ENCODE peak calls at places on chromosomes 6 and 20, in nine cellular contexts. F, X, Y, D, T, Q, V, O and C are unnamed samples.

GRCh38 chr6:32622545-32623401 is 14.4 kb upstream of the HLA-DQA1 start:
- DNase-seq in F (peak), X (peak), Y (no peak), D (peak), T (peak), Q (peak), V (peak), O (peak), C (peak)

GRCh38 chr6:45327956-45328522 is at the start of gene RUNX2:
- DNase-seq in F (no peak), X (no peak), Y (no peak), D (peak), T (peak), Q (no peak), V (no peak), O (peak), C (no peak)

GRCh38 chr6:147283460-147283859 is 79.2 kb downstream of the STXBP5 start:
- DNase-seq in F (no peak), X (no peak), Y (no peak), D (peak), T (peak), Q (no peak), V (no peak), O (peak), C (no peak)

GRCh38 chr20:39190666-39191570 is 228.8 kb downstream of the DHX35 start:
- DNase-seq in F (no peak), X (no peak), Y (peak), D (no peak), T (peak), Q (no peak), V (no peak), O (no peak), C (no peak)

GRCh38 chr6:166862287-166862977 is 93.9 kb downstream of the RNASET2 start:
- DNase-seq in F (peak), X (no peak), Y (peak), D (no peak), T (no peak), Q (peak), V (peak), O (no peak), C (peak)

GRCh38 chr6:121890307-121890910 is 455.0 kb downstream of the GJA1 start:
- DNase-seq in F (no peak), X (no peak), Y (no peak), D (no peak), T (no peak), Q (no peak), V (no peak), O (no peak), C (no peak)

GRCh38 chr6:146914563-146915483 is 289.4 kb upstream of the STXBP5 start:
- DNase-seq in F (peak), X (no peak), Y (no peak), D (peak), T (peak), Q (no peak), V (no peak), O (peak), C (no peak)

GRCh38 chr20:1934578-1935573 is 39.7 kb downstream of the SIRPA start:
- DNase-seq in F (peak), X (no peak), Y (no peak), D (peak), T (peak), Q (no peak), V (no peak), O (no peak), C (no peak)

GRCh38 chr20:25510202-25510601 is 75.1 kb downstream of the NINL start:
- DNase-seq in F (no peak), X (no peak), Y (peak), D (no peak), T (no peak), Q (no peak), V (no peak), O (no peak), C (no peak)

GRCh38 chr6:57064809-57065208 is 18.3 kb downstream of the KIAA1586 start:
- DNase-seq in F (no peak), X (no peak), Y (no peak), D (peak), T (peak), Q (no peak), V (no peak), O (no peak), C (no peak)

GRCh38 chr6:158033751-158034702 is 52.4 kb downstream of the SYNJ2 start:
- DNase-seq in F (no peak), X (no peak), Y (no peak), D (no peak), T (no peak), Q (no peak), V (no peak), O (no peak), C (no peak)

GRCh38 chr6:149313070-149313469 is 4.4 kb upstream of the TAB2 start:
- DNase-seq in F (no peak), X (no peak), Y (no peak), D (no peak), T (no peak), Q (no peak), V (no peak), O (no peak), C (no peak)

GRCh38 chr6:89873721-89874120 is 20.5 kb upstream of the GJA10 start:
- DNase-seq in F (no peak), X (no peak), Y (no peak), D (no peak), T (no peak), Q (no peak), V (no peak), O (no peak), C (no peak)

GRCh38 chr20:63224272-63225081 is 8.5 kb upstream of the YTHDF1 start:
- DNase-seq in F (peak), X (no peak), Y (peak), D (peak), T (no peak), Q (no peak), V (no peak), O (no peak), C (no peak)

GRCh38 chr20:2751868-2752630 is 48.4 kb downstream of the CPXM1 start:
- DNase-seq in F (no peak), X (peak), Y (peak), D (no peak), T (no peak), Q (no peak), V (peak), O (no peak), C (peak)

GRCh38 chr20:25046181-25046641 is 11.7 kb downstream of the ACSS1 start:
- DNase-seq in F (no peak), X (no peak), Y (no peak), D (no peak), T (no peak), Q (no peak), V (no peak), O (no peak), C (no peak)

GRCh38 chr6:170258395-170258794 is 32.5 kb downstream of the DLL1 start:
- DNase-seq in F (no peak), X (no peak), Y (no peak), D (no peak), T (no peak), Q (no peak), V (no peak), O (no peak), C (no peak)

GRCh38 chr20:45138451-45139300 is 14.4 kb upstream of the WFDC12 start:
- DNase-seq in F (peak), X (peak), Y (peak), D (no peak), T (no peak), Q (peak), V (peak), O (no peak), C (peak)

GRCh38 chr6:107304421-107305025 is 154.8 kb downstream of the PDSS2 start:
- DNase-seq in F (no peak), X (no peak), Y (no peak), D (peak), T (peak), Q (no peak), V (no peak), O (no peak), C (no peak)

GRCh38 chr6:81531869-81532561 is 220.5 kb downstream of the TENT5A start:
- DNase-seq in F (no peak), X (peak), Y (no peak), D (peak), T (no peak), Q (no peak), V (no peak), O (no peak), C (no peak)

GRCh38 chr6:134295953-134296553 is 21.9 kb downstream of the SGK1 start:
- DNase-seq in F (no peak), X (peak), Y (no peak), D (peak), T (peak), Q (no peak), V (peak), O (peak), C (peak)

GRCh38 chr6:161750677-161751076 is 476.8 kb upstream of the AGPAT4 start:
- DNase-seq in F (no peak), X (no peak), Y (no peak), D (no peak), T (no peak), Q (no peak), V (no peak), O (no peak), C (no peak)

GRCh38 chr20:47303736-47304135 is 52.8 kb downstream of the ZMYND8 start:
- DNase-seq in F (no peak), X (no peak), Y (no peak), D (no peak), T (no peak), Q (no peak), V (no peak), O (no peak), C (no peak)

GRCh38 chr6:87139236-87139635 is 16.1 kb upstream of the ZNF292 start:
- DNase-seq in F (peak), X (peak), Y (no peak), D (peak), T (peak), Q (no peak), V (peak), O (peak), C (peak)

GRCh38 chr6:71294121-71294523 is 5.5 kb downstream of the OGFRL1 start:
- DNase-seq in F (no peak), X (no peak), Y (no peak), D (peak), T (peak), Q (no peak), V (no peak), O (peak), C (no peak)

GRCh38 chr20:5504061-5504739 is 187.4 kb upstream of the PROKR2 start:
- DNase-seq in F (peak), X (no peak), Y (peak), D (peak), T (peak), Q (no peak), V (peak), O (no peak), C (peak)

GRCh38 chr6:131831392-131831791 is 23.6 kb downstream of the ENPP1 start:
- DNase-seq in F (no peak), X (no peak), Y (no peak), D (peak), T (no peak), Q (no peak), V (no peak), O (no peak), C (no peak)

GRCh38 chr6:25369043-25369442 is 89.9 kb downstream of the CARMIL1 start:
- DNase-seq in F (peak), X (no peak), Y (no peak), D (no peak), T (no peak), Q (no peak), V (no peak), O (no peak), C (no peak)

GRCh38 chr20:5848711-5849505 is 98.7 kb downstream of the SHLD1 start:
- DNase-seq in F (no peak), X (no peak), Y (no peak), D (peak), T (peak), Q (no peak), V (no peak), O (peak), C (peak)

GRCh38 chr6:53009056-53009455 is 14.0 kb upstream of the GSTA4 start:
- DNase-seq in F (peak), X (no peak), Y (no peak), D (no peak), T (no peak), Q (no peak), V (no peak), O (no peak), C (no peak)

GRCh38 chr6:159761135-159761872 is 541 bp upstream of the ACAT2 start:
- DNase-seq in F (peak), X (peak), Y (no peak), D (peak), T (no peak), Q (peak), V (peak), O (no peak), C (peak)

GRCh38 chr20:24737212-24737850 is 211.7 kb upstream of the CST7 start:
- DNase-seq in F (no peak), X (no peak), Y (no peak), D (no peak), T (no peak), Q (no peak), V (no peak), O (no peak), C (no peak)

GRCh38 chr6:13396241-13396792 is 68.0 kb upstream of the TBC1D7 start:
- DNase-seq in F (no peak), X (no peak), Y (no peak), D (no peak), T (no peak), Q (no peak), V (no peak), O (no peak), C (no peak)

GRCh38 chr6:32819729-32820128 is 2.9 kb upstream of the HLA-DOB start:
- DNase-seq in F (no peak), X (no peak), Y (no peak), D (peak), T (peak), Q (no peak), V (no peak), O (peak), C (no peak)

GRCh38 chr6:21486115-21486514 is 107.4 kb upstream of the SOX4 start:
- DNase-seq in F (no peak), X (no peak), Y (no peak), D (no peak), T (no peak), Q (no peak), V (no peak), O (no peak), C (no peak)

GRCh38 chr6:98946877-98947410 is 802 bp downstream of the FBXL4 start:
- DNase-seq in F (peak), X (peak), Y (no peak), D (peak), T (no peak), Q (no peak), V (peak), O (peak), C (no peak)

GRCh38 chr6:124303971-124304370 is 500.3 kb downstream of the NKAIN2 start:
- DNase-seq in F (no peak), X (no peak), Y (no peak), D (no peak), T (no peak), Q (no peak), V (no peak), O (no peak), C (no peak)

GRCh38 chr20:49288784-49289696 is 11.2 kb upstream of the ZNFX1 start:
- DNase-seq in F (no peak), X (no peak), Y (no peak), D (no peak), T (no peak), Q (no peak), V (no peak), O (no peak), C (no peak)

GRCh38 chr6:168560126-168560525 is 119.1 kb downstream of the SMOC2 start:
- DNase-seq in F (no peak), X (no peak), Y (no peak), D (no peak), T (no peak), Q (no peak), V (no peak), O (no peak), C (no peak)

GRCh38 chr6:168562576-168563151 is 121.7 kb downstream of the SMOC2 start:
- DNase-seq in F (no peak), X (no peak), Y (peak), D (no peak), T (no peak), Q (no peak), V (no peak), O (no peak), C (no peak)

GRCh38 chr6:168559574-168560098 is 118.7 kb downstream of the SMOC2 start:
- DNase-seq in F (no peak), X (no peak), Y (no peak), D (no peak), T (no peak), Q (no peak), V (no peak), O (no peak), C (no peak)

GRCh38 chr6:168565112-168565511 is 124.1 kb downstream of the SMOC2 start:
- DNase-seq in F (no peak), X (no peak), Y (no peak), D (no peak), T (no peak), Q (no peak), V (no peak), O (no peak), C (no peak)

GRCh38 chr6:168563656-168564055 is 122.7 kb downstream of the SMOC2 start:
- DNase-seq in F (no peak), X (no peak), Y (peak), D (no peak), T (no peak), Q (no peak), V (no peak), O (no peak), C (no peak)
- TF ChIP-seq CTCF in F (no peak), X (no peak), Y (no peak), D (no peak), T (no peak), Q (no peak), V (no peak), O (no peak), C (no peak)

GRCh38 chr20:12966468-12967085 is 42.2 kb upstream of the SPTLC3 start:
- DNase-seq in F (no peak), X (peak), Y (no peak), D (peak), T (no peak), Q (no peak), V (no peak), O (peak), C (no peak)
- TF ChIP-seq CTCF in F (peak), X (peak), Y (no peak), D (peak), T (peak), Q (peak), V (no peak), O (peak), C (peak)

DNA sequence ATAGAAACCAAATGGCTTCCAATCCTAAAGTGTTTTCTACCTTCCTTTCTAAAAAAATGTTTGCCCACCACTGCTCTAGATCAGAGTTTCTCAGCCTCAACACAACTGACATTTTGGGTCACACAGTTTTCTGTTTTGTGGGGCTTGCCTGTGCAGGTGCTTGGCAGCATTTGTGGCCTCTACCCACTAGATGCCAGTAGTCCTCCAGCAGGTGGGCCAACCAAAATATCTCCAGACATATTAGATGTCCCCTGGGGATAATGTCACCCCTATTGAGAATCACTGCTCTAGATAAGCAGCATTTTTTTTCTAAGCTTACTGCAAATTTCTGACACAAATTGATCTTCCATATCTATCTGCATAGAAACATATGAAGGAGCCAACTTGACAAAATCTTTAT is 26.3 kb upstream of the EPM2A start:
- DNase-seq in F (no peak), X (no peak), Y (no peak), D (no peak), T (no peak), Q (no peak), V (no peak), O (no peak), C (no peak)
- TF ChIP-seq CTCF in F (no peak), X (no peak), Y (no peak), D (peak), T (no peak), Q (no peak), V (no peak), O (no peak), C (peak)

GRCh38 chr6:37309692-37310091 is 44.1 kb upstream of the RNF8 start:
- DNase-seq in F (no peak), X (no peak), Y (no peak), D (no peak), T (no peak), Q (no peak), V (no peak), O (no peak), C (no peak)
- TF ChIP-seq CTCF in F (no peak), X (no peak), Y (no peak), D (no peak), T (no peak), Q (no peak), V (no peak), O (no peak), C (no peak)

GRCh38 chr6:84569882-84570281 is 194.5 kb downstream of the TBX18 start:
- DNase-seq in F (no peak), X (no peak), Y (no peak), D (no peak), T (no peak), Q (no peak), V (no peak), O (no peak), C (no peak)

GRCh38 chr6:84568971-84569370 is 195.4 kb downstream of the TBX18 start:
- DNase-seq in F (no peak), X (no peak), Y (no peak), D (peak), T (peak), Q (no peak), V (no peak), O (no peak), C (no peak)
- TF ChIP-seq CTCF in F (peak), X (peak), Y (no peak), D (peak), T (peak), Q (no peak), V (no peak), O (no peak), C (peak)